ENCODE peak calls at places on chromosomes 1 and 21, in four cellular contexts. One of them, this sample, is unnamed.

GRCh38 chr1:198498881-198499280 is 41.6 kb downstream of the ATP6V1G3 start:
- DNase-seq in IMR-90: peak; percentile 14
- DNase-seq in neural progenitor cell: no peak
- DNase-seq in cardiac fibroblast: no peak
- DNase-seq in this sample: no peak

GRCh38 chr1:94859157-94859556 is 39.0 kb downstream of the SLC44A3 start:
- DNase-seq in IMR-90: no peak
- DNase-seq in neural progenitor cell: no peak
- DNase-seq in cardiac fibroblast: no peak
- DNase-seq in this sample: no peak

GRCh38 chr1:186722711-186723309 is 42.6 kb upstream of the PTGS2 start:
- DNase-seq in IMR-90: peak; percentile 52
- DNase-seq in neural progenitor cell: peak; percentile 65
- DNase-seq in cardiac fibroblast: peak; percentile 72
- DNase-seq in this sample: peak; percentile 26

GRCh38 chr1:157910270-157910669 is 68.7 kb upstream of the CD5L start:
- DNase-seq in IMR-90: no peak
- DNase-seq in neural progenitor cell: no peak
- DNase-seq in cardiac fibroblast: no peak
- DNase-seq in this sample: no peak

GRCh38 chr21:37087188-37087587 is 14.1 kb downstream of the TTC3 start:
- DNase-seq in IMR-90: peak; percentile 82
- DNase-seq in neural progenitor cell: peak; percentile 7
- DNase-seq in cardiac fibroblast: peak; percentile 82
- DNase-seq in this sample: peak; percentile 68

GRCh38 chr1:183185941-183186490 is at the start of gene LAMC2:
- DNase-seq in IMR-90: peak; percentile 52
- DNase-seq in neural progenitor cell: peak; percentile 75
- DNase-seq in cardiac fibroblast: peak; percentile 72
- DNase-seq in this sample: no peak

GRCh38 chr21:46128106-46128982 is 27.0 kb downstream of the FTCD start:
- DNase-seq in IMR-90: no peak
- DNase-seq in neural progenitor cell: peak; percentile 38
- DNase-seq in cardiac fibroblast: no peak
- DNase-seq in this sample: peak; percentile 65

GRCh38 chr1:226809785-226810571 is 60.4 kb upstream of the PSEN2 start:
- DNase-seq in IMR-90: peak; percentile 3
- DNase-seq in neural progenitor cell: no peak
- DNase-seq in cardiac fibroblast: no peak
- DNase-seq in this sample: peak; percentile 30

GRCh38 chr1:42658880-42659337 is 686 bp downstream of the PPIH start:
- DNase-seq in IMR-90: peak; percentile 43
- DNase-seq in neural progenitor cell: peak; percentile 50
- DNase-seq in cardiac fibroblast: peak; percentile 36
- DNase-seq in this sample: no peak

GRCh38 chr1:150552692-150553278 is 3.6 kb downstream of the ADAMTSL4 start:
- DNase-seq in IMR-90: no peak
- DNase-seq in neural progenitor cell: no peak
- DNase-seq in cardiac fibroblast: no peak
- DNase-seq in this sample: no peak

GRCh38 chr1:74396462-74396861 is 115.9 kb downstream of the LRRC53 start:
- DNase-seq in IMR-90: no peak
- DNase-seq in neural progenitor cell: no peak
- DNase-seq in cardiac fibroblast: no peak
- DNase-seq in this sample: no peak

GRCh38 chr1:224378855-224379631 is 22.4 kb downstream of the CNIH4 start:
- DNase-seq in IMR-90: no peak
- DNase-seq in neural progenitor cell: no peak
- DNase-seq in cardiac fibroblast: no peak
- DNase-seq in this sample: no peak

GRCh38 chr1:185267278-185267677 is 49.8 kb downstream of the IVNS1ABP start:
- DNase-seq in IMR-90: no peak
- DNase-seq in neural progenitor cell: no peak
- DNase-seq in cardiac fibroblast: no peak
- DNase-seq in this sample: no peak

GRCh38 chr1:165516469-165516868 is 27.3 kb upstream of the LRRC52 start:
- DNase-seq in IMR-90: no peak
- DNase-seq in neural progenitor cell: no peak
- DNase-seq in cardiac fibroblast: no peak
- DNase-seq in this sample: no peak

GRCh38 chr1:174999926-175000696 is at the start of gene CACYBP:
- DNase-seq in IMR-90: peak; percentile 30
- DNase-seq in neural progenitor cell: no peak
- DNase-seq in cardiac fibroblast: peak; percentile 40
- DNase-seq in this sample: peak; percentile 48

GRCh38 chr1:92575123-92575522 is 88.4 kb upstream of the GFI1 start:
- DNase-seq in IMR-90: no peak
- DNase-seq in neural progenitor cell: no peak
- DNase-seq in cardiac fibroblast: no peak
- DNase-seq in this sample: no peak

GRCh38 chr1:84698151-84698651 is 7.9 kb upstream of the SSX2IP start:
- DNase-seq in IMR-90: peak; percentile 94
- DNase-seq in neural progenitor cell: no peak
- DNase-seq in cardiac fibroblast: peak; percentile 89
- DNase-seq in this sample: peak; percentile 91

GRCh38 chr1:156154317-156154749 is 948 bp downstream of the SEMA4A start:
- DNase-seq in IMR-90: no peak
- DNase-seq in neural progenitor cell: no peak
- DNase-seq in cardiac fibroblast: no peak
- DNase-seq in this sample: no peak

GRCh38 chr21:40504825-40505224 is 342.1 kb downstream of the DSCAM start:
- DNase-seq in IMR-90: no peak
- DNase-seq in neural progenitor cell: no peak
- DNase-seq in cardiac fibroblast: no peak
- DNase-seq in this sample: no peak

GRCh38 chr1:244021427-244021826 is 29.7 kb upstream of the ZBTB18 start:
- DNase-seq in IMR-90: no peak
- DNase-seq in neural progenitor cell: peak; percentile 19
- DNase-seq in cardiac fibroblast: no peak
- DNase-seq in this sample: no peak

GRCh38 chr1:54774820-54775498 is 10.6 kb upstream of the PARS2 start:
- DNase-seq in IMR-90: peak; percentile 25
- DNase-seq in neural progenitor cell: peak; percentile 63
- DNase-seq in cardiac fibroblast: peak; percentile 45
- DNase-seq in this sample: no peak

GRCh38 chr1:205294175-205294913 is 27.2 kb downstream of the NUAK2 start:
- DNase-seq in IMR-90: peak; percentile 99
- DNase-seq in neural progenitor cell: peak; percentile 83
- DNase-seq in cardiac fibroblast: peak; percentile 87
- DNase-seq in this sample: peak; percentile 88

GRCh38 chr1:37919277-37919676 is 27.6 kb downstream of the INPP5B start:
- DNase-seq in IMR-90: peak; percentile 41
- DNase-seq in neural progenitor cell: peak; percentile 46
- DNase-seq in cardiac fibroblast: peak; percentile 59
- DNase-seq in this sample: no peak

GRCh38 chr1:172642970-172643369 is 15.9 kb upstream of the FASLG start:
- DNase-seq in IMR-90: no peak
- DNase-seq in neural progenitor cell: no peak
- DNase-seq in cardiac fibroblast: no peak
- DNase-seq in this sample: peak; percentile 59

GRCh38 chr1:41542196-41542955 is 57.9 kb upstream of the EDN2 start:
- DNase-seq in IMR-90: no peak
- DNase-seq in neural progenitor cell: no peak
- DNase-seq in cardiac fibroblast: no peak
- DNase-seq in this sample: no peak

GRCh38 chr1:181117648-181118449 is 29.3 kb downstream of the IER5 start:
- DNase-seq in IMR-90: peak; percentile 67
- DNase-seq in neural progenitor cell: peak; percentile 59
- DNase-seq in cardiac fibroblast: peak; percentile 52
- DNase-seq in this sample: peak; percentile 75

GRCh38 chr1:32801096-32801713 is 16.0 kb downstream of the YARS1 start:
- DNase-seq in IMR-90: peak; percentile 90
- DNase-seq in neural progenitor cell: no peak
- DNase-seq in cardiac fibroblast: peak; percentile 68
- DNase-seq in this sample: peak; percentile 25

GRCh38 chr1:206909167-206909882 is 12.1 kb downstream of the IL24 start:
- DNase-seq in IMR-90: no peak
- DNase-seq in neural progenitor cell: peak; percentile 71
- DNase-seq in cardiac fibroblast: no peak
- DNase-seq in this sample: no peak

GRCh38 chr1:167210966-167211674 is 9.6 kb upstream of the POU2F1 start:
- DNase-seq in IMR-90: no peak
- DNase-seq in neural progenitor cell: no peak
- DNase-seq in cardiac fibroblast: no peak
- DNase-seq in this sample: no peak

GRCh38 chr21:43966946-43967512 is 45.1 kb upstream of the TRAPPC10 start:
- DNase-seq in IMR-90: no peak
- DNase-seq in neural progenitor cell: no peak
- DNase-seq in cardiac fibroblast: no peak
- DNase-seq in this sample: no peak

GRCh38 chr1:180616441-180616840 is 15.4 kb upstream of the XPR1 start:
- DNase-seq in IMR-90: peak; percentile 38
- DNase-seq in neural progenitor cell: no peak
- DNase-seq in cardiac fibroblast: no peak
- DNase-seq in this sample: no peak

GRCh38 chr1:248243204-248243603 is 12.0 kb downstream of the OR2M4 start:
- DNase-seq in IMR-90: peak; percentile 3
- DNase-seq in neural progenitor cell: peak; percentile 15
- DNase-seq in cardiac fibroblast: peak; percentile 56
- DNase-seq in this sample: peak; percentile 16

GRCh38 chr1:31977361-31978131 is 36.1 kb upstream of the KHDRBS1 start:
- DNase-seq in IMR-90: peak; percentile 47
- DNase-seq in neural progenitor cell: peak; percentile 79
- DNase-seq in cardiac fibroblast: peak; percentile 85
- DNase-seq in this sample: peak; percentile 52

GRCh38 chr1:218865591-218865990 is 308.1 kb upstream of the LYPLAL1 start:
- DNase-seq in IMR-90: peak; percentile 47
- DNase-seq in neural progenitor cell: no peak
- DNase-seq in cardiac fibroblast: peak; percentile 73
- DNase-seq in this sample: peak; percentile 16

GRCh38 chr1:117753652-117754051 is 147.8 kb downstream of the TENT5C start:
- DNase-seq in IMR-90: peak; percentile 85
- DNase-seq in neural progenitor cell: no peak
- DNase-seq in cardiac fibroblast: peak; percentile 81
- DNase-seq in this sample: peak; percentile 72

GRCh38 chr1:221344693-221345092 is 397.2 kb downstream of the DUSP10 start:
- DNase-seq in IMR-90: peak; percentile 56
- DNase-seq in neural progenitor cell: no peak
- DNase-seq in cardiac fibroblast: no peak
- DNase-seq in this sample: peak; percentile 78

GRCh38 chr1:56073614-56074356 is 505.6 kb downstream of the PLPP3 start:
- DNase-seq in IMR-90: peak; percentile 88
- DNase-seq in neural progenitor cell: no peak
- DNase-seq in cardiac fibroblast: peak; percentile 37
- DNase-seq in this sample: peak; percentile 93

GRCh38 chr1:54017979-54018378 is at the start of gene LDLRAD1:
- DNase-seq in IMR-90: no peak
- DNase-seq in neural progenitor cell: no peak
- DNase-seq in cardiac fibroblast: no peak
- DNase-seq in this sample: no peak

DNA sequence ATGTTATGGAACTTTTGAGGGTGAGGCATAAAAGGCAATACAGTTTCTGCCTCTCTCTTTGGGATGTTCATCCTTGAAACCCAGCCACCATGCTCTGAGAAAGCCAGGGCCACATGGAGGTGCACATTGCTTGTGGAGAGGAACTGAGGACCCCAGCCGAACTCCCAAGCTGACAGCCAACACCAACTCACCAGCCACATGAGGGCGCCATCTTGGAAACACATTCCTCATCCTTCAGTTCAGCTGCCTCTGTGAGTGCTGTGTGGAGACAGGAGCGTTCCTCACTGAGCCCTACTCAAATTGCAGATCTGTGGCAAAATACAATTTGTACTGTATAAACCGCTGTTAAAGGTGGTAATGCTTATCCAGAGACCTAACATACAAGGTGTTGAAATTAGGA is 137.5 kb downstream of the GABPA start:
- DNase-seq in IMR-90: no peak
- DNase-seq in neural progenitor cell: peak; percentile 10
- DNase-seq in cardiac fibroblast: no peak
- DNase-seq in this sample: no peak
- TF ChIP-seq CTCF in IMR-90: no peak
- TF ChIP-seq CTCF in neural progenitor cell: peak; percentile 30
- TF ChIP-seq CTCF in cardiac fibroblast: no peak
- TF ChIP-seq CTCF in this sample: no peak

GRCh38 chr21:27759091-27759659 is 792.3 kb upstream of the ADAMTS5 start:
- DNase-seq in IMR-90: no peak
- DNase-seq in neural progenitor cell: peak; percentile 57
- DNase-seq in cardiac fibroblast: peak; percentile 24
- DNase-seq in this sample: no peak
- TF ChIP-seq CTCF in IMR-90: peak; percentile 20
- TF ChIP-seq CTCF in neural progenitor cell: peak; percentile 57
- TF ChIP-seq CTCF in cardiac fibroblast: peak; percentile 58
- TF ChIP-seq CTCF in this sample: peak; percentile 37

GRCh38 chr1:23593042-23593521 is 33.8 kb upstream of the ID3 start:
- DNase-seq in IMR-90: no peak
- DNase-seq in neural progenitor cell: no peak
- DNase-seq in cardiac fibroblast: no peak
- DNase-seq in this sample: no peak
- TF ChIP-seq CTCF in IMR-90: no peak
- TF ChIP-seq CTCF in neural progenitor cell: no peak
- TF ChIP-seq CTCF in cardiac fibroblast: no peak
- TF ChIP-seq CTCF in this sample: no peak

GRCh38 chr1:18290740-18291412 is 183.3 kb downstream of the IGSF21 start:
- DNase-seq in IMR-90: no peak
- DNase-seq in neural progenitor cell: peak; percentile 64
- DNase-seq in cardiac fibroblast: no peak
- DNase-seq in this sample: no peak

GRCh38 chr1:18292531-18292930 is 184.9 kb downstream of the IGSF21 start:
- DNase-seq in IMR-90: no peak
- DNase-seq in neural progenitor cell: no peak
- DNase-seq in cardiac fibroblast: no peak
- DNase-seq in this sample: no peak

GRCh38 chr1:18288609-18289219 is 181.1 kb downstream of the IGSF21 start:
- DNase-seq in IMR-90: no peak
- DNase-seq in neural progenitor cell: no peak
- DNase-seq in cardiac fibroblast: no peak
- DNase-seq in this sample: no peak

GRCh38 chr1:18293291-18293690 is 185.7 kb downstream of the IGSF21 start:
- DNase-seq in IMR-90: no peak
- DNase-seq in neural progenitor cell: no peak
- DNase-seq in cardiac fibroblast: no peak
- DNase-seq in this sample: no peak

DNA sequence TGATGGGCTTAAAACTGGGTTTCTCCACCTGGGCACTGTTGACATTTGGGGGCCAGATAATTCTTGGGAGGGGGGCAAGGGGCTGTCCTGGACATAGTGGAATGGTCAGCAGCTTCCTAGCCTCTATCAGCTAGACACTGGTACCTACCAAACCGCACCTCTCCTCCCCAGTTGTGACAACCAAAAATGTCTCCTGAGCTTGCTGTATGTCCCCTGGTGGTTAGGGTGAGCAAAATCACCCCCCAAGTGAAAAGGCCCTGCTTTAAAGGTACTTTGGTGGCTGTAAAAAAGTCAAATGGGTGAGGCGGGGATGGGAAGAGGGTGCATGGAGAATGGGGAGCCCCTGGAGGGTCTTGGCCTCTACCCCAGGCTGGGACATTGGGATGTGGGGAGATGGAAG is 182.0 kb downstream of the IGSF21 start:
- DNase-seq in IMR-90: no peak
- DNase-seq in neural progenitor cell: no peak
- DNase-seq in cardiac fibroblast: no peak
- DNase-seq in this sample: no peak
- TF ChIP-seq CTCF in IMR-90: no peak
- TF ChIP-seq CTCF in neural progenitor cell: peak; percentile 9
- TF ChIP-seq CTCF in cardiac fibroblast: no peak
- TF ChIP-seq CTCF in this sample: no peak